ENCODE peak calls at places on chromosomes 4 and X, in four cellular contexts. M is neuronal stem cell, F is IMR-90, G is mesendoderm. L is an unnamed sample.

GRCh38 chrX:39984191-39984956 is 113.4 kb downstream of the BCOR start:
- DNase-seq in F (peak; percentile 48), M (no peak), G (no peak), L (no peak)

GRCh38 chr4:112270643-112271484 is 14.8 kb downstream of the TIFA start:
- DNase-seq in M (no peak), F (peak; percentile 93), G (no peak), L (peak; percentile 33)

GRCh38 chrX:45070116-45071007 is 130.3 kb downstream of the DIPK2B start:
- DNase-seq in M (no peak), F (peak; percentile 67), G (peak; percentile 35), L (peak; percentile 42)

GRCh38 chrX:19886888-19887531 is 390 bp downstream of the SH3KBP1 start:
- DNase-seq in F (no peak), G (no peak), M (no peak), L (no peak)

GRCh38 chr4:163544407-163545038 is 50.0 kb downstream of the TMA16 start:
- DNase-seq in G (peak; percentile 61), M (peak; percentile 58), F (peak; percentile 40), L (peak; percentile 58)

GRCh38 chrX:119235872-119236598 is at the start of gene PGRMC1:
- DNase-seq in F (peak; percentile 64), M (peak; percentile 73), G (peak; percentile 86), L (peak; percentile 80)

GRCh38 chr4:85019411-85019810 is 52.9 kb upstream of the WDFY3 start:
- DNase-seq in M (no peak), G (no peak), F (no peak), L (no peak)

GRCh38 chr4:166324321-166324720 is 451.3 kb downstream of the TLL1 start:
- DNase-seq in F (no peak), M (peak; percentile 5), G (peak; percentile 67), L (peak; percentile 27)

GRCh38 chr4:19399001-19399400 is 852.7 kb upstream of the SLIT2 start:
- DNase-seq in G (no peak), M (no peak), F (peak; percentile 68), L (peak; percentile 2)

GRCh38 chrX:20181563-20182329 is 40.1 kb upstream of the EIF1AX start:
- DNase-seq in M (no peak), G (no peak), F (no peak), L (no peak)

GRCh38 chr4:112523764-112524505 is 8.0 kb upstream of the NEUROG2 start:
- DNase-seq in F (no peak), M (peak; percentile 72), G (peak; percentile 92), L (peak; percentile 28)

GRCh38 chr4:19278665-19279064 is 973.0 kb upstream of the SLIT2 start:
- DNase-seq in F (peak; percentile 7), M (no peak), G (no peak), L (no peak)

GRCh38 chr4:121256346-121256745 is 92.2 kb upstream of the TNIP3 start:
- DNase-seq in M (no peak), F (peak; percentile 80), G (no peak), L (peak; percentile 82)

GRCh38 chr4:174198396-174199179 is 84.9 kb downstream of the FBXO8 start:
- DNase-seq in F (peak; percentile 90), M (no peak), G (no peak), L (peak; percentile 89)

GRCh38 chrX:154043003-154043402 is 23.3 kb upstream of the IRAK1 start:
- DNase-seq in G (no peak), F (peak; percentile 64), M (no peak), L (peak; percentile 87)
- H3K4me1 ChIP-seq in G (no peaks in the 10 kb centered on the region), F (peaks cover 21% of the 10 kb centered on the region), M (peaks cover 6% of the 10 kb centered on the region), L (peaks cover 10% of the 10 kb centered on the region)

GRCh38 chrX:3066555-3066954 is 25.3 kb downstream of the ARSF start:
- DNase-seq in G (no peak), M (no peak), F (peak; percentile 3), L (peak; percentile 3)
- H3K4me2 ChIP-seq in G (no peak overlapping the region), M (no peak overlapping the region), F (no peak overlapping the region), L (no peak overlapping the region)

DNA sequence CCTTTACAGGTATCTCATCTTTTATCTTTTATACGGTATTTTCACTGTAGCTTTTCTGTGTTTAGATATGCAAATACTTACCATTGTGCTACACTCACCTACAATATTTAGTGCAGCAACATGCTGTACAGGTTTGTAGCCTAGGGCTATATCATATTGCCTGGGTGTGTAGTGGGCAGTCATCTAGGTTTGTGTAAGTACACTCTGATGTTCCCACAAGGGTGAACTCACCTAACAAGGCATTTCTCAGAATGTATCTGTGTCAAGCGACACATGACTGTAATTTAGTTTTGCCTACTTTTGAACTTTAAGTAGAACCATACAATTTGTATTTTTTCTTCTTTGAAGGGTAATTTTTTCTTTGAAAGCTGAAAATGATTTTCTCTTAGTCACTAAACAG is 54.2 kb upstream of the SLC10A4 start:
- DNase-seq in F (no peak), M (no peak), G (no peak), L (no peak)
- H3K4ac ChIP-seq in F (no peak overlapping the region), M (no peak overlapping the region), G (no peak overlapping the region), L (no peak overlapping the region)

GRCh38 chrX:107713205-107714195 is 62.1 kb downstream of the TSC22D3 start:
- DNase-seq in M (no peak), G (no peak), F (no peak), L (peak; percentile 21)

GRCh38 chrX:107711521-107712041 is 64.0 kb downstream of the TSC22D3 start:
- DNase-seq in M (no peak), F (no peak), G (no peak), L (peak; percentile 71)

GRCh38 chrX:107710617-107711391 is 64.8 kb downstream of the TSC22D3 start:
- DNase-seq in M (peak; percentile 36), G (peak; percentile 91), F (peak; percentile 93), L (peak; percentile 99)

GRCh38 chrX:107714196-107714811 is 61.3 kb downstream of the TSC22D3 start:
- DNase-seq in M (no peak), G (no peak), F (no peak), L (peak; percentile 49)

DNA sequence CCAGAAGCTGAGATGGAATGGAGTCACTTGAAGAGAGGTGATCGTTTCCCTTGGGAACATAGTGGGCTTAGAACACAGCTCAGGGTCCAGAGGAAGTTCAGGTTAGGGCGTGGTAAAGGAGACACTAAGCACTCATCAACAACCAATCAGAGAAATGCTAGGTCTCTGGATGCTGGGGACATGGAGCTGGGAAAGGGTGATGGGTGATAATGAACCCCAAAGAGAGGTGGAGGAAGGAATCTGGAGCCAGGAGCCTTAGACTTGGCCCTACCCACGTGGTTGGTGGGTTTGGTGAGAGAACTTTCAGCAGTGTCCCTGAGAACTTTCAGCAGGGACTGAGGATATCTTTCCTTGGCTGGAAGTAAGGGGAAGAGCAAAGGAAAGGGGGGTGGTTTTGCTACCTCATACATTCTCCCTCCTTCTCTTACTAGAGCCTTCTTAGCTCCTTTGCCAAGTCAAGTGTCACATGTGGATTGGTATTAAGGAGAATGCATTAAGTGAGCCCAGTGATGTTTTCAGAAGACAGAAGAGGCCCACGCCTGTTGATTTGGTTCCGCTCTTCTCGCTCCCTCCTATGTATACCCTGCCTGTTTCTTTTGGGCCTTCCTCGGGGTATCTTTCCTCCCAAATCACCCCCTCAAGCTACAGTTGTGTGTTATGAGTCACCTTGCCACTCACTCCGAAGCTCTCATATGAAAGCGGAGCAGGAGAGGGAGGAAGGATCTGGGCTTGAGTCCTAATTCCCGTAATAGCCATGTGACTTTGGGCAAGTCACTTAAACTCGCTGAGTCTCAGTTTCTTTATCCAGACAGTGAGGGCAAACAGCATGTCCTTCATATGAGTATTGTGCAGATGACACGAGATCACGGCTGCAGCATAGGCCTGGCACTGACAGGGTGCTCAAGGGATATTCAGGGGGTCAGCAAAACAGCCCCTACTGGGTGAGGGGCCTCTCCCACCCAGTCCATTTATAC is 63.1 kb downstream of the TSC22D3 start:
- DNase-seq in G (no peak), M (no peak), F (peak; percentile 21), L (peak; percentile 93)
- H3K4me1 ChIP-seq in G (no peaks in the 10 kb centered on the region), M (peaks cover 8% of the 10 kb centered on the region), F (peaks cover 12% of the 10 kb centered on the region), L (peaks cover 22% of the 10 kb centered on the region)

GRCh38 chr4:88015659-88016295 is 8.3 kb downstream of the PKD2 start:
- DNase-seq in G (no peak), M (no peak), F (no peak), L (no peak)

GRCh38 chr4:88017516-88018302 is 10.3 kb downstream of the PKD2 start:
- DNase-seq in M (no peak), F (peak; percentile 98), G (no peak), L (peak; percentile 96)

GRCh38 chr4:88021824-88022223 is 14.4 kb downstream of the PKD2 start:
- DNase-seq in G (no peak), F (peak; percentile 51), M (no peak), L (peak; percentile 91)

GRCh38 chr4:88022289-88022688 is 14.9 kb downstream of the PKD2 start:
- DNase-seq in M (no peak), F (no peak), G (no peak), L (peak; percentile 81)

DNA sequence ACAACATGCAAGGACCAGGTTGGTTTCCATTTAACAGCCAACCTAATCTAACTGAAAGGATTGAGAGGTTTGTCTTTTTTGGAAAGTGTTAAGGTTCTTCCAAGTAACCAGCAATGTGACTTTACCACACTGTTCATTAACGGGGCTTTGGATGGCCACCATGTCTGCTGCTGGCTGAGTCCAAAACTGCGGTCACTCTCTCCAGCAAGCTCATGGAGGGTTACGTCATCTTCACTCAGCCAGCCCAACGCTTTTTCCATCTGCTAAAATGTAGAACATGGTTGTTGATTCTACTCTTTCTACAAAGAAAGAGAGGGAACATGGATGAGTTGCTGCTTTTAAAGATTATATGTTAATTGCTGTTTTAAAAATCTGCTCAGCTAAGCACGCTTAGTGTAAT is 11.0 kb downstream of the PKD2 start:
- DNase-seq in F (peak; percentile 52), G (peak; percentile 17), M (no peak), L (peak; percentile 57)
- H3K4me2 ChIP-seq in F (peak overlapping the region; percentile 13), G (no peak overlapping the region), M (no peak overlapping the region), L (no peak overlapping the region)

DNA sequence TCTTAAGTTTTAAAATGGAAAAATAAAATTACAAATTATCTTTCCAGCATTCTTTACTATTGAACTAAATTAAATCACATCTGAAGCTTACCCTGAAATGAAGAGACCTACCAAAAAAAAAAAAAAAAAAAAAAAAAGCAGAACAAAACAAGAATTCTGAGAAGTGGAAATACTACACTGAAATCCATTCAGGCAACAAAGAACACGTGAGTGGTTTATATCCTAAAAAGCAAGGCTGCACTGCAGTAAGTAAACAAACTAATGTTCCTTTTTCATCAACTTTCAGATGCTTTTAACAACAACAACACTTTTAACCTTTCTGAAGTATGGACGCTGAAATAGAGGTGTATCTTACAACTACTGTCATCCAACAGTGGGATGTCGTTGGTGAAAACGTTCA is 7.5 kb downstream of the FRYL start:
- DNase-seq in M (no peak), F (no peak), G (no peak), L (no peak)
- H3K4ac ChIP-seq in M (no peak overlapping the region), F (no peak overlapping the region), G (no peak overlapping the region), L (no peak overlapping the region)